ENCODE peak calls at places on chromosomes 16 and 17, in eight cellular contexts. B, V, Y, A, M, S, I and H are unnamed samples.

GRCh38 chr17:67218385-67218950 is 26.5 kb downstream of the HELZ start:
- DNase-seq in Y (no peak), V (no peak), M (no peak), S (no peak), B (no peak), A (peak; percentile 40), I (no peak), H (peak; percentile 3)

GRCh38 chr16:88192601-88193000 is 190.2 kb upstream of the ZNF469 start:
- DNase-seq in A (no peak), V (no peak), M (no peak), I (no peak), B (no peak), S (no peak), Y (no peak), H (no peak)

GRCh38 chr17:40360091-40360490 is 4.4 kb downstream of the GJD3 start:
- DNase-seq in V (no peak), S (no peak), B (no peak), A (no peak), I (no peak), M (peak; percentile 20), Y (no peak), H (no peak)

GRCh38 chr17:21214777-21215541 is 998 bp upstream of the TMEM11 start:
- DNase-seq in Y (no peak), I (peak; percentile 22), V (no peak), M (peak; percentile 66), S (no peak), B (no peak), A (peak; percentile 10), H (no peak)

GRCh38 chr17:69500911-69501429 is 86.5 kb downstream of the MAP2K6 start:
- DNase-seq in B (no peak), I (no peak), V (no peak), A (no peak), S (no peak), M (no peak), Y (no peak), H (no peak)

GRCh38 chr16:12964466-12964865 is 63.1 kb downstream of the SHISA9 start:
- DNase-seq in S (no peak), Y (no peak), I (no peak), M (no peak), A (no peak), B (no peak), V (no peak), H (no peak)

GRCh38 chr16:22198547-22199293 is 7.4 kb upstream of the EEF2K start:
- DNase-seq in S (no peak), A (no peak), V (no peak), M (no peak), B (no peak), Y (no peak), I (no peak), H (no peak)

GRCh38 chr16:54934536-54935410 is 4.1 kb downstream of the IRX5 start:
- DNase-seq in B (no peak), I (no peak), A (no peak), V (peak; percentile 53), M (peak; percentile 53), Y (no peak), S (no peak), H (no peak)

GRCh38 chr17:51435641-51436091 is 175.3 kb downstream of the UTP18 start:
- DNase-seq in Y (no peak), A (peak; percentile 14), M (no peak), S (no peak), I (peak; percentile 3), B (no peak), V (no peak), H (no peak)

GRCh38 chr16:84003001-84003400 is 35.0 kb downstream of the NECAB2 start:
- DNase-seq in M (no peak), Y (no peak), V (no peak), S (no peak), A (no peak), B (no peak), I (no peak), H (no peak)

GRCh38 chr16:81758376-81758775 is 20.7 kb upstream of the PLCG2 start:
- DNase-seq in M (no peak), V (no peak), S (no peak), A (peak; percentile 19), I (peak; percentile 13), Y (no peak), B (no peak), H (no peak)

GRCh38 chr17:8807070-8807550 is 7.9 kb upstream of the MFSD6L start:
- DNase-seq in A (no peak), Y (no peak), I (no peak), V (no peak), S (no peak), B (no peak), M (no peak), H (no peak)

GRCh38 chr17:40551874-40552768 is 13.2 kb downstream of the CCR7 start:
- DNase-seq in S (peak; percentile 87), V (peak; percentile 31), A (peak; percentile 86), Y (no peak), B (no peak), I (peak; percentile 91), M (peak; percentile 79), H (peak; percentile 99)

DNA sequence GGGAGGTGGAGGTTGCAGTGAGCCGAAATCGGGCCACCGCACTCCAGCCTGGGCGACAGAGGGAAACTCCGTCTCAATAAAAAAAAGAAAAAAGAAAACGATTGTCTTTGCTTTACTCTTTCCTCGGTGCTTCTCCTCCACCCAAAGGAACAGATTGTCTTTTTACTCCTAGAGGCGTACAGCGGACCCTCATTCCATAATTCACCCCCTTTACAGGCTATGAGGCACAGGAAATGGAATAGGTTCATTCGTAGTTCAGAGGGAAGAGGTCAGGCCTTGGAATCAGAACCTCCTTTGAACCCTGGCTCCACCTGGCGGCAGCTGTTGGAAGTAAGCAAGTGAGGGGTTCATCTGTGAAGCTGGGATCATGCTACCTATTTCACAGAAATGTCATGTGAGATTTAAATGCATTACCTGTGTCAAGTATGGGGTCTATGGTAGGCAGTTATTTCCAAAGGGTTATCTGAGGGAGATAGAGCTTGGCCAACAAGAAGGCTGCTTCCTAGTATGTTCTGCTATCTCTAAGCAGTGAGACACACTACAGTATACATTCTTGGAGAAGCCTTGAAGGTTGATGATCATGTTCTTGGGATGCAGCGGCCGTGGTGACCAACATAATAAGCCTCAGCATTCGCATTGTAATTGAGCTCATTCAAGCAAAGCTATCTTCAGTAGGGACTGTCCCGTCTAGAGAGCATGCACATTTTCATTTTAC is 18.6 kb upstream of the ZNF689 start:
- DNase-seq in V (peak; percentile 77), A (peak; percentile 75), I (peak; percentile 80), B (peak; percentile 55), Y (peak; percentile 83), M (peak; percentile 92), S (peak; percentile 90), H (no peak)
- H3K4me3 ChIP-seq in V (peak overlapping the region; percentile 34), A (no peak overlapping the region), I (no peak overlapping the region), B (peak overlapping the region; percentile 57), Y (no peak overlapping the region), M (peak overlapping the region; percentile 54), S (peak overlapping the region; percentile 26), H (no peak overlapping the region)

DNA sequence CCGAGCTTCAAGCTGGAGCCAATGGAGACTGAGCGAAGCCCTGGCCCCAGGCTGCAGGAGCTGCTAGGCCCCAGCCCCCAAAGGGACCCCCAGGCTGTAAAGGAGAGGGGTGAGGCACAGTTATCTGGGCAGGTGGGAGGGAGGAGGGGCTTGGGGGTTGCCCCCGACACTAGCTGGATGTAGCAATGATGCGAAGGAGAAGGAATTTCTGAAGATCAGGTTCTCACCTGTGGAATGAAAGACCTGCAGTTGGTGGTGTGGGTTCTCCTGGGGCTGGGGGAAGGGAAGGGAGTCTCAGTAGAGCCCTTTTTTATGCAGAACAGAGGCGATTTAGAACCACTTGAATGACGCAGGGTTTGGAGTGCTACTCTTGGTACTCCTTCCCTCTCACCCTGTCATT is 1.8 kb downstream of the ZNF263 start:
- DNase-seq in Y (no peak), A (no peak), I (no peak), S (no peak), M (no peak), V (no peak), B (no peak), H (no peak)
- H3K4me3 ChIP-seq in Y (no peak overlapping the region), A (peak overlapping the region; percentile 82), I (peak overlapping the region; percentile 92), S (no peak overlapping the region), M (peak overlapping the region; percentile 76), V (peak overlapping the region; percentile 98), B (peak overlapping the region; percentile 84), H (peak overlapping the region; percentile 89)

GRCh38 chr16:3170440-3171180 is 17.4 kb upstream of the OR1F1 start:
- DNase-seq in Y (no peak), B (no peak), M (no peak), V (no peak), I (no peak), A (no peak), S (no peak), H (no peak)
- H3K4me3 ChIP-seq in Y (no peak overlapping the region), B (peak overlapping the region; percentile 53), M (peak overlapping the region; percentile 47), V (peak overlapping the region; percentile 5), I (peak overlapping the region; percentile 7), A (peak overlapping the region; percentile 3), S (peak overlapping the region; percentile 27), H (no peak overlapping the region)

GRCh38 chr17:31596382-31597323 is 205.2 kb downstream of the RAB11FIP4 start:
- DNase-seq in S (peak; percentile 80), M (peak; percentile 94), Y (peak; percentile 32), I (peak; percentile 97), B (peak; percentile 85), A (peak; percentile 96), V (peak; percentile 85), H (peak; percentile 97)
- H3K4me3 ChIP-seq in S (no peak overlapping the region), M (no peak overlapping the region), Y (no peak overlapping the region), I (no peak overlapping the region), B (peak overlapping the region; percentile 3), A (no peak overlapping the region), V (no peak overlapping the region), H (no peak overlapping the region)

GRCh38 chr16:57807968-57808528 is 5.8 kb upstream of the KIFC3 start:
- DNase-seq in S (peak; percentile 84), I (peak; percentile 89), V (peak; percentile 80), Y (peak; percentile 64), A (peak; percentile 93), M (peak; percentile 78), B (no peak), H (peak; percentile 53)
- H3K4me3 ChIP-seq in S (peak overlapping the region; percentile 17), I (no peak overlapping the region), V (peak overlapping the region; percentile 12), Y (no peak overlapping the region), A (peak overlapping the region; percentile 19), M (peak overlapping the region; percentile 44), B (peak overlapping the region; percentile 59), H (peak overlapping the region; percentile 4)

GRCh38 chr17:48100160-48100559 is 1.1 kb downstream of the CBX1 start:
- DNase-seq in V (no peak), B (no peak), S (no peak), I (peak; percentile 34), Y (no peak), A (peak; percentile 41), M (no peak), H (no peak)
- H3K4me3 ChIP-seq in V (peak overlapping the region; percentile 76), B (peak overlapping the region; percentile 95), S (peak overlapping the region; percentile 96), I (peak overlapping the region; percentile 92), Y (peak overlapping the region; percentile 77), A (peak overlapping the region; percentile 75), M (peak overlapping the region; percentile 99), H (peak overlapping the region; percentile 87)